ENCODE peak calls at places on chromosomes 2 and 18, in eight cellular contexts. H is lower lobe of right lung, E is ecto neural progenitor cell, F is MM.1S, T is posterior vena cava, A is AG20443, Y is foreskin fibroblast, B is ELF-1. I is an unnamed sample.

GRCh38 chr18:48727685-48728084 is 188.9 kb downstream of the CTIF start:
- DNase-seq in H (no peak), F (no peak), B (no peak), E (no peak), Y (peak; percentile 83), A (peak; percentile 75), T (no peak), I (no peak)

GRCh38 chr2:119794237-119794636 is 34.5 kb downstream of the PTPN4 start:
- DNase-seq in F (no peak), Y (no peak), E (no peak), T (no peak), A (no peak), B (no peak), H (no peak), I (no peak)

GRCh38 chr2:106108351-106108750 is 85.8 kb downstream of the UXS1 start:
- DNase-seq in H (no peak), A (peak; percentile 45), B (no peak), T (no peak), E (no peak), F (no peak), Y (peak; percentile 29), I (no peak)

GRCh38 chr2:29123584-29124349 is 8.6 kb downstream of the CLIP4 start:
- DNase-seq in H (no peak), Y (peak; percentile 75), T (no peak), A (peak; percentile 56), B (no peak), E (no peak), F (no peak), I (no peak)

GRCh38 chr2:200208041-200208440 is 98.5 kb upstream of the SPATS2L start:
- DNase-seq in T (no peak), A (no peak), E (no peak), B (no peak), H (no peak), Y (no peak), F (no peak), I (no peak)

GRCh38 chr2:207144191-207144795 is 21.5 kb downstream of the KLF7 start:
- DNase-seq in T (no peak), H (no peak), E (no peak), F (peak; percentile 30), A (no peak), Y (no peak), B (no peak), I (no peak)

GRCh38 chr2:27075219-27075871 is 3.1 kb upstream of the EMILIN1 start:
- DNase-seq in T (no peak), H (peak; percentile 72), Y (no peak), A (no peak), B (no peak), E (no peak), F (peak; percentile 57), I (no peak)

GRCh38 chr2:166361351-166362153 is 14.2 kb downstream of the SCN9A start:
- DNase-seq in B (no peak), Y (no peak), F (peak; percentile 62), E (no peak), H (no peak), A (no peak), T (no peak), I (no peak)

GRCh38 chr2:136874258-136874657 is 108.9 kb downstream of the THSD7B start:
- DNase-seq in E (no peak), Y (no peak), F (peak; percentile 29), A (no peak), T (no peak), H (no peak), B (no peak), I (no peak)

GRCh38 chr2:240586919-240587800 is 626 bp downstream of the CAPN10 start:
- DNase-seq in A (peak; percentile 45), Y (no peak), H (peak; percentile 74), F (peak; percentile 80), T (peak; percentile 86), B (peak; percentile 46), E (no peak), I (peak; percentile 85)

GRCh38 chr18:25557006-25557405 is 205.0 kb upstream of the ZNF521 start:
- DNase-seq in F (no peak), A (no peak), Y (peak; percentile 1), B (no peak), H (no peak), T (no peak), E (no peak), I (no peak)

GRCh38 chr2:8679827-8680731 is 1.8 kb upstream of the ID2 start:
- DNase-seq in T (no peak), E (no peak), B (peak; percentile 64), Y (no peak), F (no peak), A (peak; percentile 45), H (peak; percentile 75), I (no peak)

GRCh38 chr2:140600116-140600515 is 1530.7 kb downstream of the LRP1B start:
- DNase-seq in F (no peak), T (no peak), E (no peak), H (no peak), Y (peak; percentile 34), A (no peak), B (no peak), I (no peak)

GRCh38 chr2:17757321-17757720 is 3.4 kb downstream of the GEN1 start:
- DNase-seq in H (no peak), A (peak; percentile 19), F (no peak), T (no peak), Y (no peak), B (no peak), E (no peak), I (no peak)

GRCh38 chr18:32769242-32770180 is 3.3 kb downstream of the KLHL14 start:
- DNase-seq in F (no peak), E (peak; percentile 74), H (no peak), B (peak; percentile 72), Y (no peak), A (no peak), T (no peak), I (peak; percentile 91)

GRCh38 chr2:238847841-238848565 is at the start of gene TWIST2:
- DNase-seq in E (peak; percentile 75), B (peak; percentile 49), T (peak; percentile 93), A (peak; percentile 96), Y (peak; percentile 96), F (no peak), H (peak; percentile 81), I (no peak)

GRCh38 chr2:172128484-172128883 is 25.8 kb upstream of the DLX2 start:
- DNase-seq in H (no peak), A (no peak), B (no peak), Y (no peak), F (no peak), T (no peak), E (no peak), I (no peak)

GRCh38 chr2:209425082-209426071 is 1.5 kb downstream of the MAP2 start:
- DNase-seq in B (no peak), Y (no peak), F (peak; percentile 74), E (no peak), H (no peak), T (no peak), A (peak; percentile 49), I (no peak)

GRCh38 chr2:54166121-54166773 is 50.8 kb downstream of the ACYP2 start:
- DNase-seq in B (no peak), F (no peak), T (no peak), E (no peak), H (no peak), Y (no peak), A (no peak), I (no peak)

GRCh38 chr18:57585846-57586242 is 658 bp downstream of the FECH start:
- DNase-seq in Y (no peak), F (peak; percentile 10), T (no peak), A (peak; percentile 14), H (no peak), E (peak; percentile 52), B (peak; percentile 10), I (no peak)

GRCh38 chr2:173414823-173415322 is 60.2 kb downstream of the CDCA7 start:
- DNase-seq in T (no peak), E (no peak), H (no peak), F (no peak), B (no peak), A (no peak), Y (peak; percentile 62), I (no peak)

GRCh38 chr2:57959380-57959779 is 87.2 kb upstream of the VRK2 start:
- DNase-seq in B (no peak), Y (no peak), E (no peak), T (no peak), F (no peak), A (no peak), H (no peak), I (no peak)

GRCh38 chr2:201484805-201485204 is 33.3 kb downstream of the STRADB start:
- DNase-seq in H (no peak), E (no peak), A (peak; percentile 24), F (no peak), T (no peak), Y (peak; percentile 69), B (no peak), I (no peak)

GRCh38 chr2:165691615-165692014 is 102.4 kb downstream of the GALNT3 start:
- DNase-seq in T (peak; percentile 86), A (peak; percentile 42), E (peak; percentile 68), Y (peak; percentile 40), H (no peak), B (peak; percentile 64), F (no peak), I (no peak)

GRCh38 chr2:99654419-99654818 is 164.6 kb upstream of the REV1 start:
- DNase-seq in A (no peak), F (no peak), E (no peak), Y (no peak), T (no peak), H (no peak), B (no peak), I (no peak)

GRCh38 chr2:4354678-4355077 is 651.3 kb downstream of the DCDC2C start:
- DNase-seq in H (no peak), F (no peak), Y (no peak), E (no peak), A (no peak), B (peak; percentile 81), T (no peak), I (no peak)

GRCh38 chr18:45416168-45416567 is 199.1 kb upstream of the SLC14A2 start:
- DNase-seq in F (no peak), A (no peak), H (no peak), B (no peak), T (no peak), E (no peak), Y (no peak), I (no peak)

GRCh38 chr2:3099860-3100234 is 277.8 kb downstream of the EIPR1 start:
- DNase-seq in T (no peak), H (no peak), A (no peak), F (no peak), Y (no peak), B (no peak), E (no peak), I (no peak)

GRCh38 chr18:63440219-63440618 is 17.9 kb upstream of the VPS4B start:
- DNase-seq in F (no peak), H (no peak), A (peak; percentile 77), B (no peak), Y (peak; percentile 53), T (no peak), E (no peak), I (no peak)

GRCh38 chr18:57776767-57777166 is 26.3 kb downstream of the ATP8B1 start:
- DNase-seq in Y (no peak), T (no peak), E (no peak), F (no peak), A (peak; percentile 28), B (no peak), H (no peak), I (no peak)